ENCODE peak calls at places on chromosome 21, in five cellular contexts. B is H1, Q is HepG2, E is NT2/D1, O is GM12878. M is an unnamed sample.

GRCh38 chr21:35578831-35579470 is 481.4 kb downstream of the SETD4 start:
- DNase-seq in Q (peak; percentile 14), B (no peak), E (no peak), O (no peak), M (no peak)

GRCh38 chr21:38631171-38631570 is 132.9 kb upstream of the ERG start:
- DNase-seq in E (no peak), Q (no peak), B (no peak), O (no peak), M (no peak)

GRCh38 chr21:36881223-36881622 is 85.2 kb downstream of the HLCS start:
- DNase-seq in Q (no peak), B (no peak), O (no peak), E (no peak), M (no peak)

GRCh38 chr21:34887729-34888568 is 161.2 kb downstream of the RUNX1 start:
- DNase-seq in B (no peak), O (no peak), E (no peak), Q (peak; percentile 63), M (peak; percentile 52)

GRCh38 chr21:37367758-37368535 is 1.4 kb downstream of the DYRK1A start:
- DNase-seq in B (no peak), O (no peak), E (no peak), Q (no peak), M (no peak)

GRCh38 chr21:26082549-26082948 is 88.0 kb downstream of the APP start:
- DNase-seq in Q (no peak), O (no peak), B (no peak), E (no peak), M (no peak)

GRCh38 chr21:9750341-9751086 is 770.9 kb upstream of the TPTE start:
- DNase-seq in O (no peak), E (no peak), Q (no peak), B (no peak), M (no peak)

GRCh38 chr21:9758141-9758540 is 763.2 kb upstream of the TPTE start:
- DNase-seq in E (no peak), B (no peak), O (no peak), Q (no peak), M (no peak)

GRCh38 chr21:17552410-17552809 is 39.6 kb downstream of the CXADR start:
- DNase-seq in O (no peak), Q (no peak), B (no peak), E (no peak), M (no peak)

GRCh38 chr21:37561506-37561905 is 194.9 kb downstream of the DYRK1A start:
- DNase-seq in Q (no peak), B (no peak), O (no peak), E (no peak), M (no peak)

GRCh38 chr21:16082038-16082816 is 352.4 kb downstream of the USP25 start:
- DNase-seq in B (no peak), E (no peak), Q (no peak), O (no peak), M (no peak)

GRCh38 chr21:27646691-27647090 is 679.8 kb upstream of the ADAMTS5 start:
- DNase-seq in Q (no peak), O (no peak), B (no peak), E (no peak), M (no peak)

GRCh38 chr21:15283789-15284188 is 219.0 kb upstream of the NRIP1 start:
- DNase-seq in B (no peak), Q (no peak), O (no peak), E (no peak), M (no peak)

GRCh38 chr21:26811031-26811430 is 34.2 kb downstream of the ADAMTS1 start:
- DNase-seq in Q (no peak), E (no peak), B (no peak), O (no peak), M (no peak)

GRCh38 chr21:35106246-35106835 is 57.2 kb upstream of the RUNX1 start:
- DNase-seq in B (no peak), E (no peak), Q (no peak), O (no peak), M (no peak)

GRCh38 chr21:32726742-32727477 is 903 bp downstream of the SYNJ1 start:
- DNase-seq in B (no peak), O (no peak), E (no peak), Q (no peak), M (peak; percentile 58)

GRCh38 chr21:43361127-43361492 is 65.8 kb downstream of the SIK1 start:
- DNase-seq in O (no peak), Q (no peak), E (no peak), B (no peak), M (no peak)

GRCh38 chr21:32947736-32948135 is 78.0 kb upstream of the OLIG2 start:
- DNase-seq in B (no peak), E (no peak), Q (no peak), O (no peak), M (no peak)

GRCh38 chr21:33966324-33966949 is 50.8 kb upstream of the ATP5PO start:
- DNase-seq in B (no peak), Q (no peak), E (no peak), O (no peak), M (no peak)

GRCh38 chr21:28833181-28833580 is 159.5 kb downstream of the LTN1 start:
- DNase-seq in Q (no peak), O (no peak), B (no peak), E (no peak), M (no peak)

GRCh38 chr21:37181059-37181458 is 86.1 kb downstream of the VPS26C start:
- DNase-seq in Q (no peak), E (no peak), O (no peak), B (no peak), M (no peak)

GRCh38 chr21:31493350-31493880 is 149.4 kb upstream of the TIAM1 start:
- DNase-seq in E (no peak), B (no peak), O (no peak), Q (no peak), M (no peak)

GRCh38 chr21:28608646-28609045 is 384.0 kb downstream of the LTN1 start:
- DNase-seq in Q (no peak), B (no peak), O (no peak), E (no peak), M (no peak)

GRCh38 chr21:25094695-25095094 is 512.6 kb downstream of the MRPL39 start:
- DNase-seq in O (no peak), B (no peak), E (no peak), Q (no peak), M (no peak)

DNA sequence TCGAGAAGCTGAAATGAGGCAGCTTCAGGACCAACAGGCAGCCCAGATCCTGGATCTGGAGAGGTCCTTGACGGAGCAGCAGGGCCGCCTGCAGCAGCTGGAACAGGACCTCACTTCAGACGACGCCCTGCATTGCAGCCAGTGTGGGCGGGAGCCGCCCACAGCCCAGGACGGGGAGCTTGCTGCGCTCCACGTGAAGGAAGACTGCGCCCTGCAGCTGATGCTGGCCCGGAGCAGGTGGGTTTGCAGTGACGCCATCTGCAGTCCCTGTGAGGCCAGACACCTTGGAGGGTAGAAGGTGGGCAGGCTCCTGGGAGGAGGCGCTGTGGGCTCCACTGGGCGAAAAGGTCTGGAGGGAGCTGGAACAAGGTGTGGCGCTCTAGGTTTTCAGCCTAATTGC is 39.7 kb downstream of the PCNT start:
- DNase-seq in E (no peak), Q (no peak), B (no peak), O (no peak), M (no peak)
- TF ChIP-seq SUZ12 in E (no peak), Q (no peak), B (no peak), O (no peak), M (no peak)

DNA sequence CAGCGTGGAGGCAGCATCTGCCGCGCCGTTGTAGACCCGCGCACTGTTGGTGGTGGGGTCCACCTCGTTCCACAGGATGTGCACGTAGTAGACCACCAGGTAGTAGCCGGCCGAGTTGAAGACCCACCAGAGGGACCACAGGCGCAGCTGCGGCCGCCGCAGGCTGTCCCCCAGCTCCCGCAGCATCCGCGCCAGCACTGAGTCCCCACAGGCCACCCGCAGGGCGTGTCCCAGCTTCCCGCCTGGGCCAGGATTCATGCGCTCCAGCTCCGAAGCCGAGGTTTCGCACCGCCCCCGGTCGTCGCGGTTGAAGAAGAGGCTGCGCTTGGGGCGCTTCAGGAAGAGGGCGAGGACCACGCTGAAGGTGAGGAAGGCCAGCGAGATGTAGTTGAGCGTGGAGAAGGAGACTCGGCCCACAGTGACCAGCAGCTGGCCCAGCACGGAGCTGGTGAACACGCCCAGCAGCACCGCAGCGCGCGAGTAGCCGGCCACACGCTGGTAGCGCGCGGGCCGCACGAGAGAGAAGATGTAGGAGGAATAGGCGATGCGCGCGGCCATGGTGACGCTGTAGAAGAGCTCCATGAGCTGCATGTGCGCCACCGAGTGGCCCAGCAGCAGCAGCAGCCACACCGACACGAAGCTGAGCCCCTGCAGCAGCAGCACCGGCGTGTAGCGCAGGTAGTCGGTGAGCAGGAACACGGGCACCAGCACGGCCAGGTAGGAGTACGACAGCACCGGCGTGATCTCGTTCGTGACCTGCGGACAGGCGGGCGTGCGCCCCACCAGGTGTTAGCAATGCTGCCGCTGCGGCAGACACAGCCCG is 10.6 kb downstream of the SLC19A1 start:
- DNase-seq in Q (no peak), E (no peak), O (no peak), B (no peak), M (no peak)
- TF ChIP-seq SUZ12 in Q (no peak), E (no peak), O (no peak), B (no peak), M (no peak)

DNA sequence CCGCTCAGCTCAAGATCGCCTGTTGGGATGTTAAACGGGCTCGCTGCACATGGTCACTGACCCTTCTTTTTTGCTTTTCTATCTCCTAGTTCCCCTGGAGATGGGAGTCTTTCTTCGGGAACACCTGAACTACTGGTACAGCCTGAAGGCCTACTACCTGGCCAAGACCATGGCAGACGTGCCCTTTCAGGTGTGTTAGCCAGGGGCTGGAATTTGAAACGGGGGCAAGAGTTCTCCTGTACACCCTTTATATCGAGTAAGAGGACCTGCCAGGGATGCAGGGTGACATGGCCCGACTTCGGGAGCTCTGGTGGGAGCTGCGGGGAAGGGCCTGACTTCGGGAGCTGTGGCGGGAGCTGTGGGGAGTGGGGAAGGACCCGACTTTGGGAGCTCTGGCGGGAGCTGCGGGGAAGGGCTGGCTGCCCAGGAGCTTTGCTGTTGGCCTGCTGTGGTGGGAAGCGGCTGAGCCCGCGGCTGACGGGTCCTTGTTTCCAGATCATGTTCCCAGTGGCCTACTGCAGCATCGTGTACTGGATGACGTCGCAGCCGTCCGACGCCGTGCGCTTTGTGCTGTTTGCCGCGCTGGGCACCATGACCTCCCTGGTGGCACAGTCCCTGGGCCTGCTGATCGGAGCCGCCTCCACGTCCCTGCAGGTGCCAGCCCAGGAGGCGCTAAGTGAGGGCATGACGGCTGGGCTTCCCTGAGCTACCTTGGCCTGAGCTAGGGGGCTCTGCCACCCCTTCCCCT is 24.0 kb downstream of the TFF3 start:
- DNase-seq in E (no peak), O (no peak), B (no peak), Q (no peak), M (no peak)
- TF ChIP-seq SUZ12 in E (no peak), O (no peak), B (no peak), Q (no peak), M (no peak)

DNA sequence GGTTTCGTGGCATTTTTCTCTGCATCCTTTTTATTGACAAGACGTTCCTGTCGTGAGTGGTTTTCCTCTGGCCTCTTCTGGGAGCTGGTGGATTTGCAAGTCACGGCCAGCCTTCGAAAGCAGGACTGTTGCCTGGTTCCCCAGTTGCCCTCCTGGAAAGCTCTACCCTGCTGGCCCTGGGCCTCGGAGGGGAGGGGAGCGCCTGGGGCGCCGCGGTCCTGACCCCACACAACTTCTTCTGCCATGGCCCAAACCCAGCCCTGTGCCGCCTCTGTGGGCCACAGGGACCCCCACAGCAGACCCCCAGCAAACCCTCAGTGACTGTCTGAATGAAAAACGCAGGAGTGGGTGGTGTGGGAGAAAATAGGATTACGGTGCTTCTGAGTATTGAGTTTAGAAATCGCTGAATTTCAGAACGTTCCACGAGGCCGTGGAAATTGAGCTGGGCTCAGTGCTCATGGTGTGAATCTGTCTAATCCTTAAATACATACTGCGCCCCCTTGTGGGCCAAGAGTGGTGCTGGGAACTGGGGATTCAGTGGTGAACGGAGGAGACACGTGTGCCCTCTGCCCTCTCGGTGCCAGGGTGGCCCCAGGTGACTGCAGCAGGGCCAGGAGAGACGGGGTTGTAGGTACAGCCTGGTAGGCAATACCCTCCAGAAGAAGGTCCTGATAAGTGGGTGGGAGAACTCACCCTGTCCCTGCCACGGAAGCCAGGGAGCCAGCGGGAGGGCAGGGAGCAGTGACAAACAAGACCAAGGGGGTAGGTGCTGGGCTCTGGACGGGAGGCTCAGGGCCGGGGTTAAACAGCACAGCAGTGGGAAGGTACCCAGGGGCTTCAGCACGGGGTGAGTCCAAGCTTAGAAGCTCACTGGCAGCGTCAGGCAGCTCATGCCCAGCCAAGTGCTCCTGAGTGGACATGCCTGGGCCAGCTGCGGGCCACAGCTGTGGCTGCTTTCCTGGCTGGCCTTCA is 101.2 kb upstream of the COL6A1 start:
- DNase-seq in Q (peak; percentile 71), B (peak; percentile 44), O (no peak), E (peak; percentile 81), M (peak; percentile 86)
- TF ChIP-seq SUZ12 in Q (no peak), B (no peak), O (no peak), E (no peak), M (no peak)